ENCODE peak calls at places on chromosomes 1 and 21, in five cellular contexts. I, R, B, S and A are unnamed samples.

GRCh38 chr1:72845342-72845741 is 563.0 kb upstream of the NEGR1 start:
- DNase-seq in I (peak; percentile 17), R (peak; percentile 3), B (no peak), S (no peak), A (peak; percentile 38)

GRCh38 chr1:173549813-173550212 is 53.1 kb downstream of the SLC9C2 start:
- DNase-seq in I (no peak), R (no peak), B (no peak), S (no peak), A (no peak)

GRCh38 chr1:151416231-151416630 is 16.9 kb downstream of the PSMB4 start:
- DNase-seq in I (no peak), R (peak; percentile 63), B (peak; percentile 10), S (no peak), A (no peak)

GRCh38 chr21:38847556-38847955 is 41.8 kb downstream of the ETS2 start:
- DNase-seq in I (no peak), R (no peak), B (no peak), S (no peak), A (no peak)

GRCh38 chr1:56525463-56526155 is 53.8 kb downstream of the PLPP3 start:
- DNase-seq in I (no peak), R (peak; percentile 62), B (no peak), S (peak; percentile 21), A (no peak)

GRCh38 chr1:232705815-232706575 is 76.1 kb upstream of the SIPA1L2 start:
- DNase-seq in I (no peak), R (no peak), B (no peak), S (no peak), A (no peak)

GRCh38 chr21:15015622-15016471 is 49.0 kb downstream of the NRIP1 start:
- DNase-seq in I (no peak), R (peak; percentile 84), B (peak; percentile 29), S (no peak), A (no peak)

GRCh38 chr1:98402860-98403259 is 258.7 kb upstream of the SNX7 start:
- DNase-seq in I (no peak), R (no peak), B (no peak), S (no peak), A (no peak)

GRCh38 chr1:5099558-5099957 is 445.1 kb downstream of the AJAP1 start:
- DNase-seq in I (no peak), R (no peak), B (no peak), S (no peak), A (no peak)

GRCh38 chr1:184141481-184141880 is 90.0 kb downstream of the TSEN15 start:
- DNase-seq in I (no peak), R (no peak), B (no peak), S (no peak), A (no peak)

GRCh38 chr1:19390901-19391595 is 78.9 kb downstream of the SLC66A1 start:
- DNase-seq in I (peak; percentile 32), R (peak; percentile 25), B (no peak), S (no peak), A (peak; percentile 71)

GRCh38 chr1:224548676-224549075 is 67.4 kb upstream of the CNIH3 start:
- DNase-seq in I (no peak), R (no peak), B (no peak), S (no peak), A (no peak)

GRCh38 chr1:167880570-167880969 is 33.4 kb downstream of the ADCY10 start:
- DNase-seq in I (no peak), R (no peak), B (no peak), S (no peak), A (no peak)

GRCh38 chr1:198175418-198176170 is 18.8 kb downstream of the NEK7 start:
- DNase-seq in I (no peak), R (no peak), B (no peak), S (no peak), A (no peak)

GRCh38 chr21:46550511-46550941 is 54.4 kb downstream of the S100B start:
- DNase-seq in I (no peak), R (no peak), B (no peak), S (no peak), A (no peak)

GRCh38 chr21:41235214-41235613 is 67.3 kb downstream of the BACE2 start:
- DNase-seq in I (no peak), R (no peak), B (no peak), S (no peak), A (no peak)

GRCh38 chr1:44036409-44037111 is 5.3 kb upstream of the SLC6A9 start:
- DNase-seq in I (peak; percentile 74), R (peak; percentile 62), B (no peak), S (no peak), A (peak; percentile 78)

GRCh38 chr1:35642472-35642955 is 1.2 kb upstream of the PSMB2 start:
- DNase-seq in I (no peak), R (no peak), B (no peak), S (no peak), A (no peak)

GRCh38 chr1:45205000-45205909 is 1.1 kb downstream of the ZSWIM5 start:
- DNase-seq in I (peak; percentile 65), R (no peak), B (no peak), S (no peak), A (no peak)

GRCh38 chr1:183543619-183544204 is 46.5 kb downstream of the NCF2 start:
- DNase-seq in I (peak; percentile 26), R (peak; percentile 55), B (no peak), S (peak; percentile 6), A (peak; percentile 65)